ENCODE peak calls at places on chromosome 22, in four cellular contexts. One of them, this sample, is unnamed. For H3K4me1, the result is how much of the 10 kb centered on the place peaks cover.

GRCh38 chr22:35919002-35919542 is 109.6 kb downstream of the RBFOX2 start:
- DNase-seq in spleen: no peak
- DNase-seq in fibroblast of lung: no peak
- DNase-seq in lung: no peak
- DNase-seq in this sample: no peak

GRCh38 chr22:30717331-30717921 is 22.8 kb downstream of the OSBP2 start:
- DNase-seq in spleen: no peak
- DNase-seq in fibroblast of lung: peak
- DNase-seq in lung: no peak
- DNase-seq in this sample: no peak

GRCh38 chr22:46090631-46091201 is 59.6 kb upstream of the PPARA start:
- DNase-seq in spleen: peak
- DNase-seq in fibroblast of lung: peak
- DNase-seq in lung: no peak
- DNase-seq in this sample: no peak

GRCh38 chr22:29431986-29432385 is 6.4 kb upstream of the RFPL1 start:
- DNase-seq in spleen: no peak
- DNase-seq in fibroblast of lung: no peak
- DNase-seq in lung: peak
- DNase-seq in this sample: no peak

GRCh38 chr22:17486313-17486712 is 77.0 kb upstream of the SLC25A18 start:
- DNase-seq in spleen: no peak
- DNase-seq in fibroblast of lung: no peak
- DNase-seq in lung: no peak
- DNase-seq in this sample: peak

GRCh38 chr22:19988965-19989724 is 27.5 kb downstream of the ARVCF start:
- DNase-seq in spleen: no peak
- DNase-seq in fibroblast of lung: no peak
- DNase-seq in lung: no peak
- DNase-seq in this sample: no peak

GRCh38 chr22:43438666-43439347 is 27.0 kb downstream of the MPPED1 start:
- DNase-seq in spleen: peak
- DNase-seq in fibroblast of lung: no peak
- DNase-seq in lung: no peak
- DNase-seq in this sample: no peak

GRCh38 chr22:48489551-48490512 is 1337.8 kb downstream of the BRD1 start:
- DNase-seq in spleen: peak
- DNase-seq in fibroblast of lung: peak
- DNase-seq in lung: no peak
- DNase-seq in this sample: no peak

GRCh38 chr22:46070722-46071450 is 79.4 kb upstream of the PPARA start:
- DNase-seq in spleen: peak
- DNase-seq in fibroblast of lung: peak
- DNase-seq in lung: peak
- DNase-seq in this sample: no peak

GRCh38 chr22:36409911-36410756 is 22.4 kb upstream of the MYH9 start:
- DNase-seq in spleen: peak
- DNase-seq in fibroblast of lung: peak
- DNase-seq in lung: peak
- DNase-seq in this sample: peak

GRCh38 chr22:39915295-39915726 is 14.4 kb downstream of the GRAP2 start:
- DNase-seq in spleen: no peak
- DNase-seq in fibroblast of lung: no peak
- DNase-seq in lung: no peak
- DNase-seq in this sample: no peak

GRCh38 chr22:24727218-24727851 is 47.2 kb downstream of the PIWIL3 start:
- DNase-seq in spleen: no peak
- DNase-seq in fibroblast of lung: peak
- DNase-seq in lung: no peak
- DNase-seq in this sample: no peak

GRCh38 chr22:47632646-47633045 is 870.2 kb downstream of the TBC1D22A start:
- DNase-seq in spleen: no peak
- DNase-seq in fibroblast of lung: no peak
- DNase-seq in lung: peak
- DNase-seq in this sample: no peak

GRCh38 chr22:30497466-30498150 is 7.9 kb downstream of the SEC14L4 start:
- DNase-seq in spleen: no peak
- DNase-seq in fibroblast of lung: no peak
- DNase-seq in lung: no peak
- DNase-seq in this sample: no peak

GRCh38 chr22:35580351-35581022 is 36.6 kb downstream of the MB start:
- DNase-seq in spleen: no peak
- DNase-seq in fibroblast of lung: no peak
- DNase-seq in lung: no peak
- DNase-seq in this sample: no peak

GRCh38 chr22:39522567-39523300 is 2.4 kb downstream of the ATF4 start:
- DNase-seq in spleen: peak
- DNase-seq in fibroblast of lung: peak
- DNase-seq in lung: no peak
- DNase-seq in this sample: peak

GRCh38 chr22:24330636-24331035 is 60.0 kb downstream of the SPECC1L start:
- DNase-seq in spleen: no peak
- DNase-seq in fibroblast of lung: peak
- DNase-seq in lung: no peak
- DNase-seq in this sample: no peak

GRCh38 chr22:40904101-40904500 is 42.2 kb upstream of the DNAJB7 start:
- DNase-seq in spleen: no peak
- DNase-seq in fibroblast of lung: no peak
- DNase-seq in lung: no peak
- DNase-seq in this sample: no peak

GRCh38 chr22:19932367-19933206 is 9.0 kb upstream of the COMT start:
- DNase-seq in spleen: peak
- DNase-seq in fibroblast of lung: no peak
- DNase-seq in lung: no peak
- DNase-seq in this sample: no peak

GRCh38 chr22:43888740-43889139 is 3.1 kb downstream of the PNPLA5 start:
- DNase-seq in spleen: no peak
- DNase-seq in fibroblast of lung: no peak
- DNase-seq in lung: no peak
- DNase-seq in this sample: no peak

GRCh38 chr22:33873186-33873585 is 47.1 kb downstream of the LARGE1 start:
- DNase-seq in spleen: peak
- DNase-seq in fibroblast of lung: no peak
- DNase-seq in lung: no peak
- DNase-seq in this sample: peak

GRCh38 chr22:27489265-27489675 is 312.3 kb downstream of the MN1 start:
- DNase-seq in spleen: peak
- DNase-seq in fibroblast of lung: peak
- DNase-seq in lung: no peak
- DNase-seq in this sample: no peak

GRCh38 chr22:19855504-19856409 is 1.1 kb upstream of the GNB1L start:
- DNase-seq in spleen: peak
- DNase-seq in fibroblast of lung: peak
- DNase-seq in lung: peak
- DNase-seq in this sample: no peak

GRCh38 chr22:34973926-34974325 is 92.0 kb upstream of the ISX start:
- DNase-seq in spleen: no peak
- DNase-seq in fibroblast of lung: peak
- DNase-seq in lung: no peak
- DNase-seq in this sample: no peak

GRCh38 chr22:47678667-47679287 is 916.3 kb downstream of the TBC1D22A start:
- DNase-seq in spleen: no peak
- DNase-seq in fibroblast of lung: no peak
- DNase-seq in lung: no peak
- DNase-seq in this sample: no peak

GRCh38 chr22:35863432-35863831 is 145.8 kb downstream of the APOL5 start:
- DNase-seq in spleen: no peak
- DNase-seq in fibroblast of lung: no peak
- DNase-seq in lung: no peak
- DNase-seq in this sample: peak

GRCh38 chr22:43922123-43922522 is 1.5 kb upstream of the PNPLA3 start:
- DNase-seq in spleen: no peak
- DNase-seq in fibroblast of lung: no peak
- DNase-seq in lung: no peak
- DNase-seq in this sample: no peak

GRCh38 chr22:34845391-34845790 is 220.6 kb upstream of the ISX start:
- DNase-seq in spleen: no peak
- DNase-seq in fibroblast of lung: peak
- DNase-seq in lung: no peak
- DNase-seq in this sample: no peak

GRCh38 chr22:27986937-27987336 is 67.9 kb upstream of the PITPNB start:
- DNase-seq in spleen: no peak
- DNase-seq in fibroblast of lung: no peak
- DNase-seq in lung: no peak
- DNase-seq in this sample: no peak

GRCh38 chr22:39080052-39080762 is 3.1 kb downstream of the APOBEC3G start:
- DNase-seq in spleen: peak
- DNase-seq in fibroblast of lung: no peak
- DNase-seq in lung: no peak
- DNase-seq in this sample: no peak

DNA sequence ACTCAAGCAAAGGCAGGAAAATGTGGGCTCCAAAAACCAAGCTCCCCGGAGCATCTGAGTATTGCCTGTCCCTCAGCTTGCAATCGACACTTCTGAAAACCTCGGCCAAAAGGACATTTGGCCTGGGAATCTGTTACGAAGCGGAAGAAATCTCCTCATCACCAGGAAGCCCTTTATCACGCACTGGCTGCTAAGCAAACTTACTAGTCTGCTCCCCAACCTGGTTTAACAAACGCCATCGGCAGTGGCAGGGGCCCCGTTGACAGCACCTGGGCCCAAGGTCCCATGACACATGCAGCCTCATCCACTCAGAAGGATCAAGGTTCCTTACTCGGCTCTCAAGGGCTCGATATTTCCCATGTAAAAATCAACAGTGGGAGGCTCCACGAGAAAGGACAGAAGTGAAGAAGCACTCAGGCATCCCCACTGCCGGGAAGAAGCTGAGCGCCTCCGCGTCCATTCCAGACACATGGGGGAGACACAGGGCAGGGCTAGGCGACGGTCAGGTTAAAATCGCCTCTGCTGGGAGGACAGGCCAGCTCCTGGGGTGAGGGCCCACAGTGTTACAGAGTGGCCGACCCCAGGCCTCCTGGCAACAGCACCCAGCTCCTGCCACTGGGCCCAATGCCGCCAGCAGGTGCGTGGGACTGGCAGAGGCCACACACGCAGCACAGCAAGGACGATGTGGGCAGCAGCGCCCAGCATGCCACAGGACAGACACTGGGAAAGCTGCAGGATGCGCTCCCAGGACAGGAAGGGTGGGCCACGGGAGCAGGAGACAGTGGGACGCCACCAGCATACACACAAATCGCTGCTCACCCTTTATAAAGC is 27.1 kb downstream of the BRD1 start:
- DNase-seq in spleen: no peak
- DNase-seq in fibroblast of lung: no peak
- DNase-seq in lung: no peak
- DNase-seq in this sample: no peak
- TF ChIP-seq CTCF in spleen: no peak
- TF ChIP-seq CTCF in fibroblast of lung: no peak
- TF ChIP-seq CTCF in lung: no peak
- TF ChIP-seq CTCF in this sample: no peak

GRCh38 chr22:42414565-42415298 is 17.5 kb downstream of the NFAM1 start:
- DNase-seq in spleen: no peak
- DNase-seq in fibroblast of lung: no peak
- DNase-seq in lung: no peak
- DNase-seq in this sample: no peak

GRCh38 chr22:42416671-42417230 is 15.5 kb downstream of the NFAM1 start:
- DNase-seq in spleen: no peak
- DNase-seq in fibroblast of lung: no peak
- DNase-seq in lung: no peak
- DNase-seq in this sample: no peak

GRCh38 chr22:42417645-42418303 is 14.4 kb downstream of the NFAM1 start:
- DNase-seq in spleen: no peak
- DNase-seq in fibroblast of lung: no peak
- DNase-seq in lung: no peak
- DNase-seq in this sample: no peak

GRCh38 chr22:42418811-42419243 is 13.4 kb downstream of the NFAM1 start:
- DNase-seq in spleen: no peak
- DNase-seq in fibroblast of lung: no peak
- DNase-seq in lung: no peak
- DNase-seq in this sample: no peak

DNA sequence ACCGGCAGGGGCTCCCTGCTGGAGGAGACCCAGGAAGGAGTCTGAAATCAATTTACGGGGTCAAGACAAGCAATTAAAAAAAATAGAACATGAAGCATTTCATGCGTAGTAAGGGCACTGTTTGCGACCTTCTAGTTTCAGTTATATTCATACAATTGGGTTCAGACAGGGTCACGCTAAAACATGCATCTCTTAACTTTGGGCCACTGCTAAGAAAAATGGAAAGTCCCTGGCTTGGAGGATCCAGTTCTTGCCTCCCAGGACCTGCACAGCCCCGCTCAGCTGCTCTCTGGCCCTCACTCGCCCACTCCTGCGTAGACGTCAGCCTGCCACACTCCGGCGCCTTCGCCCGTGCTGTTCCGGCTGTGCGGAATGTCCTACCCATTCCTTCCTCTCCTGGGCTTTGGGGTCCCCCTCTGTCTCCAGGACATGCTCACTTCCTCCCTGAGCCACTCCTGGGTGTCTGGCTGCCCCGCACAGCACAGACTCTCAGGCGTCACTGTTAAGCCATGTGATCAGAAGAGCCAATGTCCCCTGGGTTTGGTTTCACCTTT is 12.8 kb downstream of the NFAM1 start:
- DNase-seq in spleen: no peak
- DNase-seq in fibroblast of lung: no peak
- DNase-seq in lung: no peak
- DNase-seq in this sample: no peak
- H3K27ac ChIP-seq in spleen: peak
- H3K27ac ChIP-seq in fibroblast of lung: no peak
- H3K27ac ChIP-seq in lung: no peak
- H3K27ac ChIP-seq in this sample: no peak

GRCh38 chr22:31953251-31953650 is 8.9 kb downstream of the YWHAH start:
- DNase-seq in spleen: no peak
- DNase-seq in fibroblast of lung: no peak
- DNase-seq in lung: no peak
- DNase-seq in this sample: no peak
- H3K4me1 ChIP-seq in spleen: half or more
- H3K4me1 ChIP-seq in fibroblast of lung: under half
- H3K4me1 ChIP-seq in lung: under half
- H3K4me1 ChIP-seq in this sample: under half

DNA sequence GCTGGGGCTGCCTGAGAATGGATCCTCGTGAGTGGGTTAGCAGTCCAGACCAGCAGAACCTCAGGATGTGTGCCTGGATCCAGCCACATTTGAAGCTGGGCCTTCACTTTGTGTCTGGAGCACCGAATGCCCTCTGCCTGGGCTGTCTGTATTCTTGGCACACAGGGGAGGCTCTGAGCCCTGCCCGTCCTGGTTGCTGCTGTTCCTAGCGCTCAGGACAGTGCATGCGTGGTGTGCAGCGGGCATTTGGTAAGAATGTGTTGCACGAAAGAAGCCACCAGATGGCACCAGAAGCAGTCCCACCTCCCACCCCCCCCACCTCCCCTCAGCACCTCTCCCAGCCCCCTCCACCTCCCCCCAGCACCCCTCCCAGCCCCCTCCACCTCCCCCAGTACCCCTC is 4.1 kb upstream of the MAPK11 start:
- DNase-seq in spleen: no peak
- DNase-seq in fibroblast of lung: peak
- DNase-seq in lung: no peak
- DNase-seq in this sample: no peak
- TF ChIP-seq CTCF in spleen: peak
- TF ChIP-seq CTCF in fibroblast of lung: peak
- TF ChIP-seq CTCF in lung: no peak
- TF ChIP-seq CTCF in this sample: peak

GRCh38 chr22:22721681-22722309 is 77.4 kb downstream of the GGTLC2 start:
- DNase-seq in spleen: no peak
- DNase-seq in fibroblast of lung: peak
- DNase-seq in lung: no peak
- DNase-seq in this sample: no peak
- H3K27ac ChIP-seq in spleen: peak
- H3K27ac ChIP-seq in fibroblast of lung: no peak
- H3K27ac ChIP-seq in lung: peak
- H3K27ac ChIP-seq in this sample: no peak